ENCODE peak calls at places on chromosomes 11 and 22, in eight cellular contexts. P, I, Z, K, T, R, U and S are unnamed samples.

GRCh38 chr11:119218141-119218878 is 12.2 kb downstream of the CBL start:
- DNase-seq in P (no peak), I (no peak), Z (no peak), K (peak; percentile 97), T (no peak), R (peak; percentile 82), U (no peak), S (no peak)

GRCh38 chr11:65849771-65850216 is 8.2 kb downstream of the CFL1 start:
- DNase-seq in P (no peak), I (no peak), Z (no peak), K (no peak), T (no peak), R (no peak), U (no peak), S (no peak)

GRCh38 chr11:2483426-2483825 is 38.6 kb downstream of the KCNQ1 start:
- DNase-seq in P (peak; percentile 4), I (no peak), Z (no peak), K (no peak), T (peak; percentile 5), R (no peak), U (no peak), S (peak; percentile 33)

GRCh38 chr11:15935370-15935769 is 421.0 kb downstream of the SOX6 start:
- DNase-seq in P (no peak), I (no peak), Z (no peak), K (no peak), T (no peak), R (no peak), U (no peak), S (no peak)

GRCh38 chr22:26450453-26451185 is 21.6 kb downstream of the ASPHD2 start:
- DNase-seq in P (no peak), I (no peak), Z (no peak), K (no peak), T (no peak), R (no peak), U (no peak), S (no peak)

GRCh38 chr11:75668508-75669297 is at the start of gene MAP6:
- DNase-seq in P (peak; percentile 57), I (no peak), Z (peak; percentile 45), K (peak; percentile 16), T (peak; percentile 41), R (peak; percentile 22), U (peak; percentile 78), S (peak; percentile 12)

GRCh38 chr22:43216738-43217137 is 29.8 kb upstream of the TTLL12 start:
- DNase-seq in P (no peak), I (no peak), Z (no peak), K (no peak), T (no peak), R (no peak), U (no peak), S (peak; percentile 12)

GRCh38 chr11:87603887-87604286 is 566.2 kb downstream of the TMEM135 start:
- DNase-seq in P (no peak), I (no peak), Z (no peak), K (no peak), T (no peak), R (no peak), U (no peak), S (no peak)

GRCh38 chr11:132658004-132658403 is 874.3 kb downstream of the OPCML start:
- DNase-seq in P (no peak), I (no peak), Z (no peak), K (no peak), T (no peak), R (no peak), U (no peak), S (no peak)

GRCh38 chr11:30424336-30424735 is 101.4 kb downstream of the ARL14EP start:
- DNase-seq in P (no peak), I (no peak), Z (no peak), K (peak; percentile 47), T (no peak), R (no peak), U (no peak), S (no peak)

GRCh38 chr11:104442320-104442719 is 278.4 kb upstream of the PDGFD start:
- DNase-seq in P (no peak), I (no peak), Z (no peak), K (peak; percentile 61), T (no peak), R (no peak), U (no peak), S (no peak)

GRCh38 chr11:122085712-122086111 is 30.3 kb downstream of the BLID start:
- DNase-seq in P (no peak), I (no peak), Z (no peak), K (no peak), T (no peak), R (no peak), U (no peak), S (no peak)

GRCh38 chr11:59206635-59207034 is 6.1 kb downstream of the MPEG1 start:
- DNase-seq in P (no peak), I (no peak), Z (peak; percentile 22), K (peak; percentile 50), T (peak; percentile 43), R (peak; percentile 43), U (peak; percentile 67), S (peak; percentile 34)

GRCh38 chr22:23179381-23180294 is 671 bp upstream of the BCR start:
- DNase-seq in P (no peak), I (no peak), Z (no peak), K (peak; percentile 77), T (no peak), R (no peak), U (no peak), S (peak; percentile 41)

GRCh38 chr11:16099501-16099900 is 256.8 kb downstream of the SOX6 start:
- DNase-seq in P (no peak), I (no peak), Z (no peak), K (no peak), T (no peak), R (peak; percentile 4), U (no peak), S (no peak)

GRCh38 chr11:64715756-64716470 is 7.1 kb downstream of the NRXN2 start:
- DNase-seq in P (no peak), I (no peak), Z (no peak), K (no peak), T (no peak), R (no peak), U (no peak), S (no peak)

GRCh38 chr22:45709004-45709739 is 37.5 kb downstream of the ATXN10 start:
- DNase-seq in P (no peak), I (no peak), Z (no peak), K (peak; percentile 94), T (peak; percentile 17), R (no peak), U (no peak), S (no peak)

GRCh38 chr11:73230276-73230875 is 12.3 kb downstream of the P2RY2 start:
- DNase-seq in P (no peak), I (no peak), Z (no peak), K (no peak), T (no peak), R (no peak), U (no peak), S (no peak)

GRCh38 chr11:93490996-93491618 is 52.1 kb downstream of the SMCO4 start:
- DNase-seq in P (no peak), I (no peak), Z (no peak), K (no peak), T (no peak), R (no peak), U (no peak), S (no peak)

GRCh38 chr11:117039897-117040296 is 58.3 kb downstream of the SIK3 start:
- DNase-seq in P (no peak), I (no peak), Z (no peak), K (peak; percentile 53), T (no peak), R (no peak), U (no peak), S (no peak)

GRCh38 chr22:40631925-40632324 is 4.6 kb downstream of the MRTFA start:
- DNase-seq in P (no peak), I (no peak), Z (no peak), K (peak; percentile 86), T (no peak), R (no peak), U (no peak), S (no peak)

GRCh38 chr22:32660292-32660691 is 141.2 kb upstream of the TIMP3 start:
- DNase-seq in P (peak; percentile 72), I (peak; percentile 19), Z (peak; percentile 36), K (peak; percentile 65), T (peak; percentile 83), R (peak; percentile 59), U (peak; percentile 70), S (peak; percentile 63)

GRCh38 chr11:5368502-5369043 is 15.0 kb upstream of the OR51M1 start:
- DNase-seq in P (no peak), I (no peak), Z (no peak), K (no peak), T (no peak), R (no peak), U (no peak), S (peak; percentile 68)

GRCh38 chr11:59746111-59746510 is 9.1 kb upstream of the STX3 start:
- DNase-seq in P (no peak), I (no peak), Z (no peak), K (no peak), T (no peak), R (no peak), U (no peak), S (no peak)

GRCh38 chr11:47233989-47234668 is 14.5 kb downstream of the ACP2 start:
- DNase-seq in P (no peak), I (no peak), Z (no peak), K (peak; percentile 46), T (no peak), R (peak; percentile 53), U (no peak), S (no peak)

GRCh38 chr11:122721201-122721963 is 65.9 kb downstream of the UBASH3B start:
- DNase-seq in P (no peak), I (no peak), Z (no peak), K (no peak), T (no peak), R (no peak), U (no peak), S (no peak)

GRCh38 chr11:26958005-26958404 is 35.9 kb upstream of the FIBIN start:
- DNase-seq in P (no peak), I (no peak), Z (no peak), K (no peak), T (no peak), R (no peak), U (no peak), S (no peak)

GRCh38 chr11:75383246-75383645 is 16.1 kb upstream of the RPS3 start:
- DNase-seq in P (no peak), I (peak; percentile 25), Z (no peak), K (no peak), T (no peak), R (no peak), U (no peak), S (no peak)

GRCh38 chr11:45354976-45355705 is 69.0 kb upstream of the SYT13 start:
- DNase-seq in P (peak; percentile 67), I (peak; percentile 84), Z (peak; percentile 60), K (peak; percentile 81), T (peak; percentile 80), R (no peak), U (peak; percentile 93), S (peak; percentile 83)

GRCh38 chr11:130002352-130002845 is at the start of gene PRDM10:
- DNase-seq in P (peak; percentile 93), I (peak; percentile 89), Z (peak; percentile 97), K (peak; percentile 91), T (peak; percentile 84), R (peak; percentile 95), U (peak; percentile 95), S (peak; percentile 88)